ENCODE peak calls at places on chromosome 19, in five cellular contexts. A, K, Z, J and T are unnamed samples.

GRCh38 chr19:47023448-47023794 is 3.8 kb downstream of the NPAS1 start:
- DNase-seq in A (no peak), K (no peak), Z (no peak), J (no peak), T (no peak)

GRCh38 chr19:13964776-13965175 is 12.5 kb downstream of the DCAF15 start:
- DNase-seq in A (no peak), K (no peak), Z (no peak), J (no peak), T (no peak)

GRCh38 chr19:48963371-48964204 is 1.5 kb upstream of the FTL start:
- DNase-seq in A (peak; percentile 95), K (peak; percentile 85), Z (peak; percentile 23), J (peak; percentile 55), T (peak; percentile 26)

GRCh38 chr19:56084835-56085536 is 36.1 kb downstream of the ZNF787 start:
- DNase-seq in A (no peak), K (no peak), Z (no peak), J (no peak), T (no peak)

GRCh38 chr19:10142701-10143375 is 23.1 kb upstream of the EIF3G start:
- DNase-seq in A (no peak), K (no peak), Z (peak; percentile 36), J (no peak), T (peak; percentile 75)

GRCh38 chr19:21109116-21109515 is 27.1 kb downstream of the ZNF714 start:
- DNase-seq in A (no peak), K (no peak), Z (no peak), J (no peak), T (no peak)

GRCh38 chr19:31166206-31166605 is 183.0 kb downstream of the TSHZ3 start:
- DNase-seq in A (no peak), K (no peak), Z (no peak), J (no peak), T (no peak)

GRCh38 chr19:18868380-18869230 is 27.4 kb downstream of the CERS1 start:
- DNase-seq in A (no peak), K (no peak), Z (no peak), J (no peak), T (no peak)

GRCh38 chr19:39382991-39383828 is 7.7 kb downstream of the PAF1 start:
- DNase-seq in A (no peak), K (no peak), Z (no peak), J (no peak), T (no peak)

GRCh38 chr19:8304841-8305621 is 3.1 kb downstream of the CD320 start:
- DNase-seq in A (peak; percentile 60), K (peak; percentile 25), Z (no peak), J (no peak), T (no peak)

GRCh38 chr19:29084266-29084665 is 128.7 kb downstream of the UQCRFS1 start:
- DNase-seq in A (no peak), K (no peak), Z (no peak), J (peak; percentile 5), T (no peak)

GRCh38 chr19:50003810-50004419 is 21.3 kb downstream of the VRK3 start:
- DNase-seq in A (peak; percentile 83), K (no peak), Z (no peak), J (no peak), T (no peak)

GRCh38 chr19:41403181-41403970 is 5.8 kb downstream of the BCKDHA start:
- DNase-seq in A (no peak), K (no peak), Z (no peak), J (no peak), T (no peak)

GRCh38 chr19:15263361-15263985 is 31.2 kb upstream of the EPHX3 start:
- DNase-seq in A (no peak), K (no peak), Z (no peak), J (no peak), T (no peak)

GRCh38 chr19:18788782-18789421 is 2.2 kb downstream of the COMP start:
- DNase-seq in A (no peak), K (no peak), Z (no peak), J (no peak), T (no peak)

GRCh38 chr19:41323023-41323422 is 13.1 kb downstream of the CCDC97 start:
- DNase-seq in A (peak; percentile 73), K (no peak), Z (no peak), J (no peak), T (no peak)

GRCh38 chr19:40423227-40423566 is 2.6 kb downstream of the SERTAD1 start:
- DNase-seq in A (no peak), K (no peak), Z (no peak), J (no peak), T (no peak)

GRCh38 chr19:37361994-37362393 is 8.9 kb upstream of the ZNF527 start:
- DNase-seq in A (no peak), K (no peak), Z (no peak), J (no peak), T (no peak)

GRCh38 chr19:4709440-4710280 is 14.0 kb downstream of the DPP9 start:
- DNase-seq in A (no peak), K (no peak), Z (no peak), J (no peak), T (no peak)

GRCh38 chr19:41993612-41994483 is at the start of gene ATP1A3:
- DNase-seq in A (no peak), K (peak; percentile 41), Z (peak; percentile 44), J (peak; percentile 75), T (peak; percentile 56)

GRCh38 chr19:46133101-46133627 is 8.7 kb upstream of the IGFL3 start:
- DNase-seq in A (no peak), K (peak; percentile 29), Z (no peak), J (peak; percentile 86), T (no peak)

GRCh38 chr19:47446534-47447469 is 24.9 kb downstream of the SLC8A2 start:
- DNase-seq in A (no peak), K (peak; percentile 66), Z (no peak), J (peak; percentile 61), T (peak; percentile 48)

GRCh38 chr19:12733369-12733896 is 1.1 kb downstream of the TRIR start:
- DNase-seq in A (no peak), K (peak; percentile 28), Z (no peak), J (no peak), T (peak; percentile 70)

GRCh38 chr19:17027428-17027816 is 812 bp upstream of the CPAMD8 start:
- DNase-seq in A (no peak), K (no peak), Z (no peak), J (no peak), T (no peak)

GRCh38 chr19:12866416-12867119 is 14.7 kb downstream of the DNASE2 start:
- DNase-seq in A (no peak), K (no peak), Z (no peak), J (no peak), T (no peak)

GRCh38 chr19:55697069-55697440 is 22.0 kb downstream of the EPN1 start:
- DNase-seq in A (no peak), K (no peak), Z (no peak), J (no peak), T (no peak)

GRCh38 chr19:45169602-45170001 is 8.4 kb downstream of the TRAPPC6A start:
- DNase-seq in A (no peak), K (no peak), Z (no peak), J (no peak), T (no peak)

GRCh38 chr19:10230155-10230903 is 802 bp downstream of the S1PR2 start:
- DNase-seq in A (peak; percentile 80), K (peak; percentile 67), Z (peak; percentile 71), J (peak; percentile 76), T (peak; percentile 88)

GRCh38 chr19:44180968-44181367 is 16.1 kb downstream of the ZNF226 start:
- DNase-seq in A (no peak), K (no peak), Z (no peak), J (no peak), T (no peak)

GRCh38 chr19:45763691-45764294 is 5.3 kb downstream of the SIX5 start:
- DNase-seq in A (peak; percentile 70), K (no peak), Z (no peak), J (no peak), T (no peak)

GRCh38 chr19:54518844-54519243 is 16.2 kb downstream of the LAIR2 start:
- DNase-seq in A (no peak), K (no peak), Z (no peak), J (no peak), T (no peak)

GRCh38 chr19:29491995-29492577 is 33.7 kb upstream of the VSTM2B start:
- DNase-seq in A (peak; percentile 21), K (no peak), Z (no peak), J (no peak), T (no peak)

GRCh38 chr19:53908106-53908932 is 759 bp upstream of the CACNG7 start:
- DNase-seq in A (no peak), K (peak; percentile 32), Z (peak; percentile 12), J (peak; percentile 71), T (peak; percentile 38)

GRCh38 chr19:44746946-44747738 is 1.4 kb upstream of the BCL3 start:
- DNase-seq in A (peak; percentile 98), K (peak; percentile 99), Z (peak; percentile 93), J (peak; percentile 84), T (peak; percentile 85)

GRCh38 chr19:10568826-10569651 is at the start of gene CDKN2D:
- DNase-seq in A (peak; percentile 100), K (peak; percentile 100), Z (peak; percentile 99), J (peak; percentile 100), T (peak; percentile 100)

DNA sequence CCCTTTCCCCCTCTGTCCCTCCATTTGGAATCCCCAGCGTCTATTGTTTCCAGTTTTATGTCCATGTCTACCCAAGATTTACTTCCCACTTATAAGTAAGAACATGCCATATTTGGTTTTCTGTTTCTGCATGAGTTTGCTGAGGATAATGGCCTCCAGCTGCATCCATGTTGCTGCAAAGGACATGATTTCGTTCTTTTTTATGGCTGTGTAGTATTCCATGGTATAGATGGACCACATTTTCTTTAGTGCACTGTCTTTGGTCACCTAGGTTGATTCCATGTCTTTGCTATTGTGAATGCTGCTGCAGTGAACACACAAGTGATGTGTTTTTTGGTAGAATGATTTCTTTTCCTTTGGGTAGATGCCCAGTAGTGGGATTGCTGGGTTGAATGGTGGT is 3.8 kb downstream of the ZNF555 start:
- DNase-seq in A (no peak), K (no peak), Z (no peak), J (no peak), T (no peak)
- H3K9me3 ChIP-seq in A (peaks cover 4% of the 10 kb centered on the region), K (no peaks in the 10 kb centered on the region), Z (no peaks in the 10 kb centered on the region), J (peaks cover 2% of the 10 kb centered on the region), T (no peaks in the 10 kb centered on the region)

GRCh38 chr19:3398114-3398899 is 31.9 kb downstream of the NFIC start:
- DNase-seq in A (peak; percentile 97), K (peak; percentile 62), Z (no peak), J (peak; percentile 58), T (no peak)
- H3K27ac ChIP-seq in A (peak overlapping the region; percentile 98), K (peak overlapping the region; percentile 61), Z (no peak overlapping the region), J (no peak overlapping the region), T (no peak overlapping the region)

DNA sequence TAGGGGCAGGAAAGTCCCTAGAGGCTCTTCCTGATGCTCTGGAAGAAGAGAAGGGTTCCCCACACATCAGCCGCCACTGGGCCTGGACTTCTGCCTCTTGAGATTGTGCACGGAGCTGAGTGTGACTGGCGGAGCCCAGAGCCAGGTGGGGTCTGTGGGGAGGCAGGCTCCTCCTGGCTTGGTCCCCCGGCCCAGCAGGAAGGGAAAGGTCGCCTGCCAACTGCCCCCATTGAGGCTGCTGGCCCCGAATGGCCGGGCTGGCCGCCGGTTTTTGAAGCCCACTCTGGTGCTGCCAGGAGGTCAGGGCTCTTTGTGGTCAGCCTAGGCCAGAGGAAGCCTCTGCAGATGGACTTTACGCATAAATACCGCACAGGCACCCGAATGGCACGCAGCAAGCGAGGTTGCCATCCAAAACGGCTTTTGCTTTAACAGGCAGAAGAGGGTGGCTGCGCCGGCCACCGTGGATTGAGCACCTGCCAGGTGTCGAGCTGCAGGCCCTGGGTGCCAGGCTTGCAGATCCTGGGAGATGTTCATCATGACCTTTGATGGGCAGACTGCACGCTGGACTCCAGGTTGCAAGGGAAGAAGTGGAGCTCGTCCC is 5.0 kb downstream of the DAZAP1 start:
- DNase-seq in A (no peak), K (no peak), Z (no peak), J (no peak), T (no peak)
- H3K36me3 ChIP-seq in A (no peaks in the 10 kb centered on the region), K (no peaks in the 10 kb centered on the region), Z (peaks cover 15% of the 10 kb centered on the region), J (no peaks in the 10 kb centered on the region), T (peaks cover 40% of the 10 kb centered on the region)

GRCh38 chr19:52066258-52066866 is 17.7 kb upstream of the ZNF432 start:
- DNase-seq in A (no peak), K (no peak), Z (no peak), J (no peak), T (no peak)
- H3K9me3 ChIP-seq in A (peaks cover 80% of the 10 kb centered on the region), K (peaks cover 14% of the 10 kb centered on the region), Z (peaks cover 81% of the 10 kb centered on the region), J (peaks cover 15% of the 10 kb centered on the region), T (peaks cover 80% of the 10 kb centered on the region)